ENCODE peak calls at places on chromosomes 13 and 19, in eight cellular contexts. E is WTC11; K is amygdala; L is stimulated activated CD8-positive, alpha-beta memory T cell treated with anti-CD3 and anti-CD28 coated beads, Interleukin-7, amount 100 ng/mL, for 4 hours; A is NCI-H1694; I is fibroblast of villous mesenchyme; W is amniotic epithelial cell; M is activated T-helper 1 cell treated with anti-CD3 and anti-CD28 coated beads, Interleukin-12 subunit alpha, Interleukin-12 subunit beta, Interleukin-2, Interleukin-4 antibody, amounts not matched to agents 30 ng/mL and 10 ng/mL and 1 ng/mL, durations not matched to agents 14 hours and 24 hours and 36 hours. F is an unnamed sample.

GRCh38 chr19:30799854-30800755 is 427.9 kb downstream of the ZNF536 start:
- DNase-seq in M (peak), W (no peak), A (no peak), K (no peak), E (peak), L (no peak), I (no peak), F (no peak)

GRCh38 chr19:13842294-13843103 is 34.4 kb upstream of the NANOS3 start:
- DNase-seq in M (peak), K (no peak), W (peak), E (peak), L (no peak), I (peak), A (no peak), F (no peak)

GRCh38 chr13:91017669-91018053 is 329.8 kb upstream of the MIR17HG start:
- DNase-seq in I (no peak), M (no peak), A (no peak), W (peak), L (no peak), K (no peak), E (peak), F (no peak)

GRCh38 chr13:113345486-113345885 is 18.4 kb downstream of the GRTP1 start:
- DNase-seq in W (no peak), I (no peak), M (no peak), E (no peak), K (no peak), L (no peak), A (no peak), F (no peak)

GRCh38 chr19:29811125-29812079 is at the start of gene CCNE1:
- DNase-seq in W (peak), E (peak), L (peak), M (peak), K (peak), A (peak), I (peak), F (no peak)

GRCh38 chr19:12346896-12347295 is 13.5 kb upstream of the ZNF563 start:
- DNase-seq in E (no peak), I (no peak), A (no peak), M (no peak), L (no peak), W (no peak), K (no peak), F (no peak)

GRCh38 chr19:10670187-10670586 is 16.0 kb downstream of the ILF3 start:
- DNase-seq in L (no peak), E (no peak), I (peak), A (no peak), K (no peak), W (no peak), M (no peak), F (no peak)

GRCh38 chr19:4108767-4109625 is 14.9 kb downstream of the MAP2K2 start:
- DNase-seq in K (no peak), E (no peak), A (no peak), I (no peak), L (peak), M (peak), W (no peak), F (no peak)

GRCh38 chr19:57886046-57886445 is 2.8 kb downstream of the ZNF814 start:
- DNase-seq in E (no peak), M (no peak), L (no peak), A (no peak), I (no peak), W (no peak), K (no peak), F (no peak)

GRCh38 chr13:32889986-32890565 is 126.1 kb upstream of the KL start:
- DNase-seq in K (no peak), W (peak), L (no peak), E (no peak), A (no peak), M (no peak), I (no peak), F (no peak)

GRCh38 chr19:19257137-19257536 is 16.0 kb downstream of the TM6SF2 start:
- DNase-seq in W (no peak), M (no peak), A (no peak), E (no peak), K (no peak), I (no peak), L (no peak), F (no peak)

GRCh38 chr19:40465025-40465780 is at the start of gene BLVRB:
- DNase-seq in M (peak), W (peak), I (peak), L (peak), K (no peak), E (no peak), A (no peak), F (no peak)

GRCh38 chr19:46124638-46125115 is at the start of gene IGFL3:
- DNase-seq in A (no peak), W (peak), K (no peak), I (no peak), L (no peak), E (no peak), M (no peak), F (no peak)

GRCh38 chr19:18486746-18487145 is 35.1 kb downstream of the ELL start:
- DNase-seq in E (no peak), L (no peak), A (no peak), I (no peak), M (no peak), W (no peak), K (no peak), F (no peak)

GRCh38 chr13:87274209-87274819 is 396.9 kb upstream of the SLITRK5 start:
- DNase-seq in L (no peak), W (peak), M (no peak), K (peak), A (peak), I (peak), E (peak), F (peak)

GRCh38 chr19:5961969-5962945 is 15.7 kb downstream of the RANBP3 start:
- DNase-seq in A (peak), E (no peak), L (peak), I (peak), M (peak), W (peak), K (no peak), F (no peak)

GRCh38 chr19:52211926-52212571 is 22.2 kb downstream of the PPP2R1A start:
- DNase-seq in I (peak), L (no peak), W (peak), E (no peak), K (no peak), A (no peak), M (no peak), F (no peak)

GRCh38 chr13:73223372-73223781 is 164.6 kb downstream of the KLF5 start:
- DNase-seq in L (no peak), I (peak), A (no peak), E (no peak), W (peak), M (peak), K (no peak), F (no peak)

GRCh38 chr19:45446295-45446694 is 21.5 kb upstream of the FOSB start:
- DNase-seq in E (no peak), K (no peak), M (no peak), L (no peak), A (peak), W (peak), I (peak), F (no peak)

GRCh38 chr13:113448885-113449692 is 4.2 kb downstream of the ADPRHL1 start:
- DNase-seq in L (peak), E (no peak), I (peak), M (peak), A (peak), K (no peak), W (no peak), F (peak)

GRCh38 chr19:7658219-7658686 is 10.6 kb upstream of the RETN start:
- DNase-seq in A (no peak), W (no peak), L (no peak), I (no peak), E (no peak), M (peak), K (peak), F (no peak)

GRCh38 chr13:107721436-107721835 is 493.9 kb downstream of the LIG4 start:
- DNase-seq in L (no peak), A (no peak), E (no peak), M (no peak), W (no peak), I (no peak), K (no peak), F (no peak)

GRCh38 chr19:31881988-31882387 is 463.4 kb upstream of the ZNF507 start:
- DNase-seq in M (no peak), E (no peak), W (no peak), L (no peak), I (no peak), K (no peak), A (no peak), F (no peak)

GRCh38 chr19:13850910-13851753 is 25.8 kb upstream of the NANOS3 start:
- DNase-seq in A (no peak), E (no peak), M (no peak), I (peak), K (peak), L (no peak), W (peak), F (peak)

GRCh38 chr19:40417714-40417996 is 4.5 kb upstream of the PRX start:
- DNase-seq in L (no peak), I (no peak), M (no peak), W (no peak), K (no peak), A (no peak), E (no peak), F (no peak)

GRCh38 chr13:41311607-41312500 is 787 bp downstream of the NAA16 start:
- DNase-seq in K (no peak), A (no peak), M (peak), I (peak), E (peak), L (no peak), W (peak), F (peak)

GRCh38 chr13:50079278-50080157 is 64.3 kb downstream of the KCNRG start:
- DNase-seq in A (no peak), M (no peak), L (no peak), K (no peak), E (no peak), I (peak), W (no peak), F (no peak)

GRCh38 chr13:27044837-27045570 is 126.6 kb downstream of the USP12 start:
- DNase-seq in E (no peak), W (no peak), I (no peak), M (no peak), A (no peak), L (no peak), K (no peak), F (no peak)

GRCh38 chr19:36421749-36422481 is 3.5 kb upstream of the ZFP82 start:
- DNase-seq in L (no peak), W (no peak), M (no peak), A (no peak), E (no peak), I (no peak), K (no peak), F (no peak)

GRCh38 chr13:94706854-94707399 is 5.4 kb downstream of the SOX21 start:
- DNase-seq in M (no peak), A (no peak), L (no peak), E (no peak), I (no peak), K (peak), W (no peak), F (no peak)

GRCh38 chr13:111296417-111296816 is 24.0 kb upstream of the TEX29 start:
- DNase-seq in M (no peak), K (no peak), I (peak), W (peak), E (no peak), A (no peak), L (no peak), F (no peak)

GRCh38 chr13:102678339-102679122 is 16.3 kb downstream of the METTL21C start:
- DNase-seq in W (no peak), L (no peak), E (no peak), K (no peak), A (peak), I (no peak), M (no peak), F (no peak)

GRCh38 chr13:108795841-108796240 is 166.4 kb downstream of the MYO16 start:
- DNase-seq in K (no peak), I (peak), A (no peak), M (no peak), L (no peak), W (peak), E (no peak), F (no peak)

GRCh38 chr19:51524661-51525264 is 6.7 kb downstream of the SIGLEC6 start:
- DNase-seq in M (no peak), K (no peak), L (no peak), W (no peak), A (no peak), I (no peak), E (no peak), F (no peak)